ENCODE peak calls at places on chromosomes 6 and 20, in ten cellular contexts. O is EL; C is GM23338; D is stimulated activated CD8-positive, alpha-beta memory T cell treated with anti-CD3 and anti-CD28 coated beads, Interleukin-2, amount 100 ng/mL, for 48 hours; U is NCI-H1092 treated with DMSO at 0.1 percent for 48 hours; X is astrocyte of the hippocampus; J is heart left ventricle; N is T-helper 1 cell; H is left lung; Y is endothelial cell. E is an unnamed sample.

GRCh38 chr6:35191899-35192298 is 21.9 kb upstream of the SCUBE3 start:
- DNase-seq in U (no peak), Y (no peak), H (no peak), X (no peak), O (no peak), N (no peak), C (no peak), D (peak; percentile 15), J (no peak), E (peak; percentile 5)

GRCh38 chr6:100363651-100364050 is 101.1 kb downstream of the SIM1 start:
- DNase-seq in Y (no peak), U (no peak), O (no peak), D (no peak), J (no peak), H (no peak), C (no peak), X (no peak), N (no peak), E (no peak)

GRCh38 chr20:33015114-33015491 is 7.6 kb downstream of the BPIFB2 start:
- DNase-seq in X (no peak), U (no peak), O (no peak), Y (no peak), D (no peak), C (no peak), J (no peak), H (no peak), N (no peak), E (peak; percentile 10)

GRCh38 chr6:23339268-23339667 is 769.9 kb downstream of the HDGFL1 start:
- DNase-seq in D (no peak), C (no peak), J (no peak), O (no peak), Y (no peak), U (no peak), X (no peak), H (no peak), N (no peak), E (no peak)

GRCh38 chr20:62069741-62070216 is 4.1 kb upstream of the TAF4 start:
- DNase-seq in U (no peak), D (no peak), N (no peak), Y (no peak), H (no peak), X (peak; percentile 65), J (no peak), O (peak; percentile 72), C (no peak), E (peak; percentile 98)

GRCh38 chr6:3965071-3965718 is 113.7 kb downstream of the FAM217A start:
- DNase-seq in N (no peak), J (no peak), D (no peak), O (peak; percentile 47), X (peak; percentile 30), C (no peak), U (no peak), Y (no peak), H (no peak), E (no peak)

GRCh38 chr6:145809785-145810184 is 4.8 kb downstream of the FBXO30 start:
- DNase-seq in J (no peak), X (peak; percentile 26), U (no peak), H (no peak), D (no peak), Y (no peak), N (no peak), O (peak; percentile 17), C (no peak), E (no peak)

GRCh38 chr6:40807484-40807883 is 220.3 kb upstream of the LRFN2 start:
- DNase-seq in N (no peak), U (no peak), J (no peak), X (no peak), H (no peak), O (peak; percentile 31), D (no peak), C (no peak), Y (no peak), E (no peak)

GRCh38 chr6:106194949-106195919 is 109.1 kb downstream of the PRDM1 start:
- DNase-seq in U (no peak), C (no peak), D (no peak), N (no peak), X (peak; percentile 14), Y (no peak), O (peak; percentile 72), H (no peak), J (no peak), E (no peak)

GRCh38 chr20:52201395-52201794 is 9.8 kb upstream of the ZFP64 start:
- DNase-seq in H (no peak), O (no peak), D (no peak), X (no peak), U (peak; percentile 35), Y (no peak), J (no peak), N (no peak), C (no peak), E (no peak)

GRCh38 chr20:12970372-12970821 is 38.4 kb upstream of the SPTLC3 start:
- DNase-seq in N (no peak), X (peak; percentile 72), Y (peak; percentile 38), C (peak; percentile 58), U (peak; percentile 5), H (no peak), D (no peak), O (peak; percentile 42), J (no peak), E (peak; percentile 62)

GRCh38 chr6:159221486-159222170 is 52.4 kb downstream of the FNDC1 start:
- DNase-seq in C (no peak), X (peak; percentile 65), H (no peak), N (no peak), Y (no peak), O (no peak), U (peak; percentile 4), J (no peak), D (no peak), E (no peak)

GRCh38 chr6:20826378-20826777 is 292.1 kb downstream of the CDKAL1 start:
- DNase-seq in C (no peak), Y (no peak), X (peak; percentile 51), H (no peak), N (no peak), J (no peak), D (no peak), U (no peak), O (peak; percentile 50), E (no peak)

GRCh38 chr6:83057705-83058321 is 7.8 kb downstream of the UBE3D start:
- DNase-seq in U (peak; percentile 40), D (no peak), C (peak; percentile 72), N (no peak), J (no peak), Y (peak; percentile 56), X (peak; percentile 76), O (peak; percentile 62), H (no peak), E (peak; percentile 70)

GRCh38 chr6:167678102-167679101 is 148.3 kb upstream of the AFDN start:
- DNase-seq in X (peak; percentile 66), D (no peak), U (peak; percentile 47), N (no peak), H (no peak), J (peak; percentile 61), Y (peak; percentile 73), C (peak; percentile 81), O (no peak), E (no peak)

GRCh38 chr6:1099257-1099656 is 212.6 kb upstream of the FOXQ1 start:
- DNase-seq in N (no peak), C (no peak), J (no peak), D (no peak), O (no peak), H (no peak), U (no peak), X (no peak), Y (no peak), E (no peak)

GRCh38 chr20:10581823-10582222 is 92.0 kb downstream of the JAG1 start:
- DNase-seq in H (no peak), C (no peak), X (no peak), N (no peak), O (peak; percentile 87), D (no peak), Y (no peak), J (no peak), U (no peak), E (no peak)

GRCh38 chr6:165206798-165207197 is 102.6 kb downstream of the C6orf118 start:
- DNase-seq in X (no peak), N (no peak), U (no peak), Y (no peak), C (no peak), D (no peak), H (no peak), J (no peak), O (no peak), E (no peak)

GRCh38 chr6:41939091-41939847 is 2.3 kb downstream of the CCND3 start:
- DNase-seq in D (peak; percentile 38), O (peak; percentile 53), U (no peak), J (peak; percentile 60), C (peak; percentile 69), Y (peak; percentile 28), X (peak; percentile 69), H (peak; percentile 78), N (no peak), E (peak; percentile 74)

GRCh38 chr20:3672864-3673550 is 8.8 kb downstream of the ADAM33 start:
- DNase-seq in J (no peak), X (no peak), D (no peak), Y (no peak), C (peak; percentile 47), H (no peak), N (no peak), O (no peak), U (no peak), E (peak; percentile 88)